ENCODE peak calls at places on chromosomes 16 and 17, in five cellular contexts. P, Z, I, N and G are unnamed samples. For H3K4me1, the result is how much of the 10 kb centered on the place peaks cover.

GRCh38 chr16:7651803-7652570 is 319.3 kb downstream of the RBFOX1 start:
- DNase-seq in P (peak), Z (no peak), I (no peak), N (no peak), G (no peak)

GRCh38 chr17:49277638-49278037 is 47.1 kb upstream of the PHOSPHO1 start:
- DNase-seq in P (peak), Z (no peak), I (no peak), N (no peak), G (no peak)

GRCh38 chr17:13024033-13024432 is 6.2 kb upstream of the ELAC2 start:
- DNase-seq in P (no peak), Z (no peak), I (no peak), N (no peak), G (no peak)

GRCh38 chr16:50781518-50781917 is 39.6 kb downstream of the CYLD start:
- DNase-seq in P (no peak), Z (no peak), I (no peak), N (no peak), G (no peak)

GRCh38 chr16:75580-76501 is 2.2 kb upstream of the MPG start:
- DNase-seq in P (peak), Z (peak), I (peak), N (peak), G (no peak)

GRCh38 chr16:69166946-69167930 is 19.7 kb upstream of the SNTB2 start:
- DNase-seq in P (no peak), Z (no peak), I (no peak), N (no peak), G (no peak)

GRCh38 chr17:47717845-47718621 is 15.0 kb upstream of the TBX21 start:
- DNase-seq in P (no peak), Z (no peak), I (no peak), N (no peak), G (no peak)

GRCh38 chr17:81396722-81397313 is 1.6 kb downstream of the BAHCC1 start:
- DNase-seq in P (peak), Z (no peak), I (peak), N (no peak), G (peak)

GRCh38 chr17:7445011-7445927 is at the start of gene CHRNB1:
- DNase-seq in P (peak), Z (no peak), I (peak), N (peak), G (no peak)

GRCh38 chr17:979539-980405 is at the start of gene NXN:
- DNase-seq in P (peak), Z (peak), I (peak), N (peak), G (peak)

GRCh38 chr16:69709456-69710084 is 16.8 kb downstream of the NQO1 start:
- DNase-seq in P (no peak), Z (peak), I (no peak), N (peak), G (no peak)

GRCh38 chr17:40936437-40936971 is 942 bp downstream of the KRT23 start:
- DNase-seq in P (no peak), Z (no peak), I (peak), N (peak), G (no peak)

GRCh38 chr17:51850206-51850605 is 308.3 kb downstream of the CA10 start:
- DNase-seq in P (no peak), Z (no peak), I (no peak), N (no peak), G (no peak)

GRCh38 chr16:80260906-80261311 is 279.9 kb upstream of the DYNLRB2 start:
- DNase-seq in P (no peak), Z (no peak), I (peak), N (no peak), G (no peak)

GRCh38 chr16:56983211-56983751 is 6.1 kb upstream of the NLRC5 start:
- DNase-seq in P (no peak), Z (no peak), I (peak), N (no peak), G (no peak)

GRCh38 chr17:78434455-78435329 is 56.2 kb downstream of the PGS1 start:
- DNase-seq in P (no peak), Z (no peak), I (no peak), N (no peak), G (no peak)

GRCh38 chr16:87712184-87712822 is 53.5 kb downstream of the KLHDC4 start:
- DNase-seq in P (no peak), Z (no peak), I (peak), N (no peak), G (no peak)
- H3K27ac ChIP-seq in P (no peak), Z (no peak), I (no peak), N (no peak), G (no peak)

GRCh38 chr17:4008082-4008435 is 43.8 kb upstream of the ATP2A3 start:
- DNase-seq in P (no peak), Z (no peak), I (no peak), N (no peak), G (no peak)
- H3K4me1 ChIP-seq in P (under half), Z (under half), I (under half), N (under half), G (under half)

GRCh38 chr16:64440421-64440831 is 681.4 kb downstream of the CDH11 start:
- DNase-seq in P (no peak), Z (no peak), I (no peak), N (no peak), G (no peak)
- H3K27ac ChIP-seq in P (no peak), Z (no peak), I (no peak), N (peak), G (no peak)

DNA sequence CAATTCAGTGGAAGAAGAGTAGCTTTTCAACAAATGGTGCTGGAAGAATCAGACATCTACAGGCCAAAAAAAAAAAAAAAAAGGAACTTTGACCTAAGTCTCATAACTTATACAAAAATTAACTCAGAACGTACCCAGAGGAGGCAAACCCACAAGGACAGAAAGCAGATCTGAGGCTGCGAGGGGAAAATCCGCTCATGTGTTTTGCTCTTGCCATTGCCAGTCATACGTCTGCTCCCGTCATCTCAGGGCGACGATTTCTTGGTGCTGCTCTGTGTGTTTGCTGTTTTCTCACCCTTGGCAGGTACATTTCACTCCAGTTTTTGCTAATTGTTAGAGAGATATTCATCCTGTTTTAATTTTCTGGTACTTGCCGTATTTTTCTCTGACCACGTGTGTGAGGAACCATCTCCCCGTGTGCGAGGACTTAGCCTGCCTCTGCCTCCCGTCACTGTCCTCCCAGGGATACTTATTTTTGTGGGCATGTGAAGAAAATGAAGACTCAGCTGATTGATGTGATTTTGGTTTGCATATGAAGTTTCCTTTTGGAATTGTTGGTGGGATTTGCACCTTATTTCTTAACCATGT is 33.4 kb upstream of the ACSF3 start:
- DNase-seq in P (no peak), Z (peak), I (no peak), N (no peak), G (no peak)
- H3K4me1 ChIP-seq in P (under half), Z (under half), I (under half), N (under half), G (under half)

GRCh38 chr17:27477971-27478684 is 21.9 kb downstream of the KSR1 start:
- DNase-seq in P (no peak), Z (no peak), I (no peak), N (no peak), G (no peak)
- H3K27ac ChIP-seq in P (no peak), Z (no peak), I (no peak), N (no peak), G (no peak)

DNA sequence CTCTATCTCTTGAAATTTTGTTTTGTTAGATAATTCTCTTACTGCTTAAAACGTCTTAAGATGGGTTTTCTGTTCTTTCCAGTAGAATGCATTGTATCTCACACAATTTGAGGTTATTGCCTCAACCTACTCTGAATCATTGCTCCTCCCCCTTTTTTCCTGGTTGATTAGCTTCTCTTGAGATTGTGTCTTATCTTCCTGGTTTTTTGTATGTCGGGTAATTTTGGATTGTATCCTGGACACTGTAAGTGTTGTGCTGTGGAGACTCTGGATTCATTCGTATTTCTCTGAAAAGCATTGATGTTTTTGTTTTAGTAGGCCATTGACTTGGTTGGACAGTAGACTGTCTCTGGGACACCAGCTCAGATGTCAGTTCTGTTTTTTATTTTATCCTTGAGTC is 26.1 kb downstream of the PRKCB start:
- DNase-seq in P (no peak), Z (no peak), I (no peak), N (no peak), G (no peak)
- H3K4me1 ChIP-seq in P (under half), Z (half or more), I (under half), N (under half), G (half or more)

GRCh38 chr16:84643180-84643583 is 5.1 kb upstream of the KLHL36 start:
- DNase-seq in P (no peak), Z (no peak), I (peak), N (peak), G (no peak)
- H3K27ac ChIP-seq in P (no peak), Z (no peak), I (peak), N (peak), G (no peak)